ENCODE peak calls at places on chromosomes 12 and 14, in eight cellular contexts. C, X, R, S, N, L, D and W are unnamed samples.

GRCh38 chr14:101598571-101599233 is 37.4 kb downstream of the DIO3 start:
- DNase-seq in C (no peak), X (no peak), R (no peak), S (no peak), N (no peak), L (no peak), D (no peak), W (no peak)

GRCh38 chr12:106710143-106710893 is 64.2 kb upstream of the RIC8B start:
- DNase-seq in C (no peak), X (no peak), R (no peak), S (no peak), N (no peak), L (no peak), D (no peak), W (no peak)

GRCh38 chr14:64762044-64763034 is 58.1 kb downstream of the PLEKHG3 start:
- DNase-seq in C (peak; percentile 75), X (peak; percentile 94), R (peak; percentile 87), S (peak; percentile 96), N (no peak), L (peak; percentile 50), D (no peak), W (peak; percentile 77)

GRCh38 chr14:57983235-57983634 is 117.3 kb upstream of the SLC35F4 start:
- DNase-seq in C (no peak), X (no peak), R (no peak), S (peak; percentile 55), N (no peak), L (no peak), D (no peak), W (no peak)

GRCh38 chr12:64008596-64008995 is 164.1 kb downstream of the SRGAP1 start:
- DNase-seq in C (no peak), X (no peak), R (no peak), S (no peak), N (no peak), L (no peak), D (no peak), W (no peak)

GRCh38 chr14:100078997-100079561 is 13.9 kb downstream of the EVL start:
- DNase-seq in C (peak; percentile 87), X (peak; percentile 39), R (no peak), S (no peak), N (peak; percentile 92), L (peak; percentile 40), D (no peak), W (peak; percentile 47)

GRCh38 chr12:98179151-98179550 is 336.2 kb upstream of the TMPO start:
- DNase-seq in C (no peak), X (no peak), R (no peak), S (no peak), N (no peak), L (no peak), D (no peak), W (no peak)

GRCh38 chr12:48366131-48366530 is 15.4 kb upstream of the ZNF641 start:
- DNase-seq in C (no peak), X (no peak), R (no peak), S (no peak), N (no peak), L (peak; percentile 22), D (no peak), W (no peak)

GRCh38 chr14:50773632-50774541 is 57.1 kb downstream of the NIN start:
- DNase-seq in C (peak; percentile 36), X (peak; percentile 64), R (peak; percentile 66), S (no peak), N (no peak), L (peak; percentile 61), D (no peak), W (peak; percentile 78)

GRCh38 chr12:13195848-13196301 is 651 bp upstream of the EMP1 start:
- DNase-seq in C (no peak), X (peak; percentile 54), R (no peak), S (no peak), N (no peak), L (no peak), D (no peak), W (peak; percentile 70)

GRCh38 chr12:25186788-25187397 is 8.1 kb downstream of the DNAI7 start:
- DNase-seq in C (peak; percentile 78), X (no peak), R (no peak), S (no peak), N (peak; percentile 24), L (no peak), D (no peak), W (no peak)

GRCh38 chr12:104064842-104065441 is 611 bp downstream of the HCFC2 start:
- DNase-seq in C (no peak), X (peak; percentile 10), R (peak; percentile 20), S (no peak), N (no peak), L (peak; percentile 16), D (no peak), W (peak; percentile 28)

GRCh38 chr12:53454710-53455109 is 2.8 kb downstream of the PCBP2 start:
- DNase-seq in C (no peak), X (no peak), R (no peak), S (no peak), N (no peak), L (no peak), D (no peak), W (no peak)

GRCh38 chr12:16475521-16475920 is 128.1 kb downstream of the MGST1 start:
- DNase-seq in C (no peak), X (no peak), R (no peak), S (no peak), N (no peak), L (no peak), D (no peak), W (no peak)

GRCh38 chr14:101293609-101294008 is 267.7 kb upstream of the DIO3 start:
- DNase-seq in C (no peak), X (no peak), R (no peak), S (no peak), N (no peak), L (no peak), D (no peak), W (no peak)

GRCh38 chr14:23939607-23940326 is 13.8 kb upstream of the DHRS4 start:
- DNase-seq in C (no peak), X (no peak), R (no peak), S (no peak), N (no peak), L (no peak), D (no peak), W (no peak)

GRCh38 chr12:3673960-3674708 is 78.8 kb downstream of the CRACR2A start:
- DNase-seq in C (no peak), X (no peak), R (no peak), S (no peak), N (no peak), L (no peak), D (no peak), W (no peak)

GRCh38 chr12:92955997-92956663 is 27.0 kb upstream of the EEA1 start:
- DNase-seq in C (peak; percentile 53), X (peak; percentile 71), R (no peak), S (no peak), N (no peak), L (no peak), D (no peak), W (peak; percentile 47)

GRCh38 chr12:76303989-76304460 is 44.2 kb downstream of the BBS10 start:
- DNase-seq in C (no peak), X (no peak), R (no peak), S (no peak), N (no peak), L (no peak), D (no peak), W (no peak)

GRCh38 chr12:78232756-78233155 is 402.1 kb downstream of the NAV3 start:
- DNase-seq in C (no peak), X (no peak), R (no peak), S (no peak), N (no peak), L (no peak), D (no peak), W (no peak)

GRCh38 chr14:45705954-45706353 is 453.0 kb upstream of the MIS18BP1 start:
- DNase-seq in C (no peak), X (no peak), R (no peak), S (no peak), N (no peak), L (peak; percentile 71), D (no peak), W (no peak)

GRCh38 chr14:89921896-89922548 is 32.5 kb downstream of the EFCAB11 start:
- DNase-seq in C (peak; percentile 88), X (peak; percentile 71), R (peak; percentile 7), S (no peak), N (no peak), L (no peak), D (no peak), W (peak; percentile 94)

GRCh38 chr12:113271853-113272561 is 50.7 kb downstream of the TPCN1 start:
- DNase-seq in C (no peak), X (peak; percentile 90), R (peak; percentile 52), S (no peak), N (no peak), L (no peak), D (peak; percentile 67), W (peak; percentile 79)

GRCh38 chr12:43762596-43762995 is 3.8 kb downstream of the IRAK4 start:
- DNase-seq in C (no peak), X (no peak), R (no peak), S (no peak), N (no peak), L (no peak), D (no peak), W (no peak)

GRCh38 chr12:67426067-67426466 is 156.9 kb downstream of the CAND1 start:
- DNase-seq in C (peak; percentile 96), X (peak; percentile 84), R (no peak), S (no peak), N (peak; percentile 10), L (no peak), D (no peak), W (peak; percentile 42)